ENCODE peak calls at places on chromosomes 12 and 14, in eight cellular contexts. U is choroid plexus epithelial cell, B is AG04450, T is endothelial cell, W is A549, A is cardiac muscle cell, J is lower leg skin, H is uterus. D is an unnamed sample.

GRCh38 chr14:85443001-85443400 is 86.9 kb upstream of the FLRT2 start:
- DNase-seq in B (no peak), T (no peak), W (no peak), U (no peak), J (no peak), A (peak), H (no peak), D (no peak)

GRCh38 chr14:22152161-22152870 is 436.7 kb downstream of the DAD1 start:
- DNase-seq in T (no peak), A (no peak), J (no peak), U (no peak), B (no peak), H (no peak), W (no peak), D (no peak)

GRCh38 chr14:61475316-61475715 is 153.9 kb downstream of the PRKCH start:
- DNase-seq in U (peak), A (peak), B (peak), W (peak), J (no peak), H (no peak), T (no peak), D (no peak)

GRCh38 chr12:30692470-30692869 is 3.2 kb downstream of the IPO8 start:
- DNase-seq in U (peak), A (peak), W (no peak), T (no peak), J (no peak), H (no peak), B (no peak), D (no peak)

GRCh38 chr14:88411039-88411438 is 25.6 kb downstream of the SPATA7 start:
- DNase-seq in J (no peak), H (no peak), B (no peak), A (no peak), T (no peak), W (no peak), U (no peak), D (no peak)

GRCh38 chr12:3172124-3173007 is 95.2 kb downstream of the TSPAN9 start:
- DNase-seq in T (no peak), W (no peak), A (no peak), B (no peak), H (no peak), U (no peak), J (no peak), D (no peak)

GRCh38 chr12:122067966-122068365 is 10.6 kb upstream of the MLXIP start:
- DNase-seq in A (peak), H (no peak), J (no peak), T (no peak), U (peak), B (no peak), W (no peak), D (no peak)

GRCh38 chr12:65879878-65880277 is 55.6 kb downstream of the HMGA2 start:
- DNase-seq in J (no peak), B (peak), H (no peak), U (peak), A (peak), W (no peak), T (no peak), D (no peak)

GRCh38 chr12:116319316-116319715 is 41.8 kb upstream of the MED13L start:
- DNase-seq in J (no peak), A (peak), W (no peak), H (no peak), U (peak), T (no peak), B (no peak), D (no peak)

GRCh38 chr12:33427071-33427470 is 12.5 kb downstream of the SYT10 start:
- DNase-seq in W (no peak), A (no peak), U (no peak), J (no peak), H (no peak), B (no peak), T (no peak), D (no peak)

GRCh38 chr12:28998662-28999120 is 150.4 kb upstream of the FAR2 start:
- DNase-seq in W (peak), J (no peak), U (peak), T (peak), A (peak), B (peak), H (no peak), D (no peak)

GRCh38 chr14:104590240-104590965 is 10.8 kb downstream of the C14orf180 start:
- DNase-seq in J (no peak), H (no peak), A (no peak), W (no peak), B (no peak), T (no peak), U (peak), D (no peak)

GRCh38 chr14:76870146-76870545 is 43.9 kb downstream of the LRRC74A start:
- DNase-seq in A (no peak), T (peak), W (peak), U (no peak), B (no peak), H (no peak), J (no peak), D (no peak)
- TF ChIP-seq CTCF in A (no peak), T (peak), W (peak), U (peak), B (peak), H (no peak), J (no peak), D (no peak)

GRCh38 chr12:84694111-84694510 is 218.5 kb downstream of the SLC6A15 start:
- DNase-seq in W (no peak), H (no peak), A (no peak), B (no peak), U (no peak), J (no peak), T (no peak), D (no peak)

GRCh38 chr12:84689638-84690037 is 223.0 kb downstream of the SLC6A15 start:
- DNase-seq in U (no peak), J (no peak), B (no peak), H (no peak), A (no peak), W (no peak), T (no peak), D (no peak)
- TF ChIP-seq CTCF in U (no peak), J (no peak), B (no peak), H (no peak), A (no peak), W (no peak), T (no peak), D (no peak)

DNA sequence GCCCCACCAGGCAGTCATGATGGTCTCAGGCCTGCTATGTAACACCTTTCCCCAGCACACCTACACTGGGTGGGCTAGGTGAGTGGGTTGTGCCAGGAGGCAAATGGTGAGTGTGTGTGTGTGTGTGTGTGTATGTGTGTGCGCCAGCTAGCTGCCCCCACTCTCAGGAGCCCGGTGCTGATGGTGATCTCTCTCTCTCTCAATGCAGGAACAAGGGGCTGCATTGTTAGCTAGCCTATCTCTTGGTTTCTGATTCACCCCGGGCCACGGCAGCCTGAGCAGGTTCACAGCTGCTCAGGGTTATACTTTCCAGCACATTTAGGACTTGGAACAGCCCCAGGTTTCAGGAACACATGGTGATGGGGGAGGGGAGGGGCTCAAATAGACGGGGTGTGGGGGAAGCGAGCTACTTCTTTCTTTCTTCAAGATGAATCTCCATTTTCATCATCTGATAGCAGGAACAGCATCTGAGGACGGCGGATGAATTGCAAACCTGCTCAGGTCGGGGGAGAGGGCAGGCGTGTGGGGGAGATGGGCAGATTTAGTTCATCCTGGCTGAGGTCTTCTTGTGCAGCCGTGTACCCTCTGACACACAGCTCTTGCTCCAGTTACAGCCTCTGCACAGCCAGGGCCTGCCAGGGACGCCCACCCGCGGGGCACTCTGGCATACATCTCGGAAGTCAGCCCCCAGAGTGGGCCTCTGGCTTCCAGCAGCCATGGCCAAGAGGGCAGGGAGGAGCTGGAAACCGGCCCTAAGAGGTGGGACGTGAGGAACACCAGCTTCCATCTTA is 137.7 kb downstream of the ZFP36L1 start:
- DNase-seq in H (peak), A (peak), B (no peak), J (peak), T (no peak), U (no peak), W (no peak), D (no peak)
- TF ChIP-seq CTCF in H (no peak), A (no peak), B (no peak), J (no peak), T (no peak), U (no peak), W (no peak), D (no peak)

GRCh38 chr14:95045836-95046430 is 111.4 kb downstream of the DICER1 start:
- DNase-seq in B (no peak), J (peak), T (no peak), A (no peak), H (peak), U (no peak), W (no peak), D (peak)

GRCh38 chr14:95043314-95043713 is 114.0 kb downstream of the DICER1 start:
- DNase-seq in T (no peak), A (no peak), H (peak), U (no peak), B (no peak), W (no peak), J (peak), D (no peak)

GRCh38 chr14:95044463-95045254 is 112.7 kb downstream of the DICER1 start:
- DNase-seq in B (no peak), H (peak), A (no peak), T (no peak), W (no peak), U (no peak), J (peak), D (no peak)

GRCh38 chr14:95045255-95045701 is 112.1 kb downstream of the DICER1 start:
- DNase-seq in H (peak), T (no peak), J (peak), U (no peak), W (no peak), B (no peak), A (no peak), D (no peak)

GRCh38 chr14:95043732-95044462 is 113.4 kb downstream of the DICER1 start:
- DNase-seq in J (peak), H (peak), W (no peak), A (no peak), T (no peak), B (no peak), U (no peak), D (no peak)
- TF ChIP-seq CTCF in J (no peak), H (no peak), W (no peak), A (no peak), T (no peak), B (no peak), U (no peak), D (no peak)

GRCh38 chr12:52166672-52167071 is 25.1 kb downstream of the KRT80 start:
- DNase-seq in B (no peak), W (no peak), J (no peak), U (no peak), T (no peak), A (no peak), H (no peak), D (no peak)
- TF ChIP-seq CTCF in B (no peak), W (no peak), J (no peak), U (no peak), T (no peak), A (no peak), H (no peak), D (no peak)

GRCh38 chr14:106686533-106686932 is 1160.2 kb downstream of the TMEM121 start:
- DNase-seq in A (no peak), B (no peak), T (no peak), U (no peak), H (no peak), W (no peak), J (no peak), D (no peak)

GRCh38 chr14:106694638-106695393 is 1168.4 kb downstream of the TMEM121 start:
- DNase-seq in A (no peak), W (no peak), J (no peak), H (no peak), U (no peak), B (no peak), T (no peak), D (no peak)

GRCh38 chr14:106690333-106690891 is 1164.0 kb downstream of the TMEM121 start:
- DNase-seq in U (no peak), T (no peak), B (no peak), W (no peak), A (no peak), J (no peak), H (no peak), D (no peak)

GRCh38 chr14:106691601-106692291 is 1165.4 kb downstream of the TMEM121 start:
- DNase-seq in J (no peak), H (no peak), U (no peak), B (no peak), T (no peak), A (no peak), W (no peak), D (no peak)
- TF ChIP-seq CTCF in J (no peak), H (no peak), U (peak), B (no peak), T (peak), A (no peak), W (no peak), D (no peak)

GRCh38 chr14:94142836-94143235 is 13.4 kb upstream of the IFI27L2 start:
- DNase-seq in A (no peak), J (no peak), B (no peak), W (no peak), U (no peak), H (no peak), T (no peak), D (no peak)

GRCh38 chr14:94144765-94145164 is 15.4 kb upstream of the IFI27L2 start:
- DNase-seq in J (peak), B (no peak), U (peak), H (no peak), A (no peak), W (no peak), T (no peak), D (no peak)

GRCh38 chr14:94142247-94142646 is 12.8 kb upstream of the IFI27L2 start:
- DNase-seq in T (no peak), U (no peak), H (no peak), W (no peak), J (peak), A (no peak), B (no peak), D (no peak)

GRCh38 chr14:94143711-94144110 is 14.3 kb upstream of the IFI27L2 start:
- DNase-seq in T (no peak), J (peak), B (no peak), A (no peak), H (no peak), U (no peak), W (no peak), D (no peak)

GRCh38 chr14:94143239-94143638 is 13.8 kb upstream of the IFI27L2 start:
- DNase-seq in U (peak), W (no peak), B (no peak), J (peak), A (no peak), H (no peak), T (peak), D (no peak)
- TF ChIP-seq CTCF in U (peak), W (no peak), B (peak), J (no peak), A (peak), H (no peak), T (peak), D (no peak)

DNA sequence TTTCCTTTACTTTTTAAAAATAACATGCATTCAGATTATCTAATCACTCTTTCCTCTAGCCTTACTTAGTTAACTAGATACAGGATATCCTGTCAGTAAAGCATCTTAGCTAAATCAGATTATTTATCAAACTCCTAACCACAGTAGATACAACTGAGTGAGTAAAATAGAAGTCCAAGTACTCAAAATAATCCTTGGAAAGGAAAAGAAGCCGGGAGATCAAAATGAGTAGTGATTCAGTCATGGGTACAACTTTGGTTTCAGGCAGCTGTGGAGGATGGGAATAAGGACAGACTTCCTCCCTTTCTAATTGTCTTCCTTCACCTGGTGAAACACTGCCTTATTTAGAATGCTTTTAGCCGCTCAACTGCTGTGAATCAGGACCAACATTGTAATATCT is 29.4 kb downstream of the GNG2 start:
- DNase-seq in H (no peak), B (no peak), J (no peak), T (no peak), W (no peak), U (peak), A (no peak), D (no peak)
- TF ChIP-seq CTCF in H (no peak), B (no peak), J (no peak), T (no peak), W (no peak), U (no peak), A (no peak), D (no peak)

DNA sequence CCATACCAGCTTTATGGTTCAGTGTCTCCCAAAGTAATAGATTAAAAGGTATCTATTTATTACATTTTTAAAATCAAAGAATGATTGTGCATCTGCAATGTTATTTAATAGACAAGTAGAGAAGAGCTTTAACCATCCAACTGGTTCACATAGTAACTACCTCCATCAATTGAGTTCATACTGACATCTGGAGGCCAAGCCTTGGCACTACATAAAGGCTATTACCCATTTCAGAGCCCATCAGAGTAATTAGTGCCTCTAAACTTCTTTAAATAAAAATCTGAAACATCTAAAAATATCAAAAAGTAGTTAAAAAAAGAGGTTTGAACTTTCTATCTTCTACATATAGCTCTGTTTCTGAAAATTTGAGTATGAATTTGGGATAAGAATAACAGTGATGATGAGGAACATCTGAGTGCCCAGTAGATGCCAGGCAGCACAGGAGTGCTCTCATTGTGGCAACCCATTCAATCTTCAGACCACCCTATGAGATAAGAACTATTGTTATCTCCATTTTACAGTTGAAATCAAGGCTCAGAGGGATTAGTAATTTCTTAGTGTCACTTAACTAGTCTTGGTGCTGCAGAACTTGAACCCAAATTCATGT is 132.9 kb upstream of the DAAM1 start:
- DNase-seq in B (peak), A (peak), H (no peak), T (no peak), J (no peak), U (peak), W (peak), D (no peak)
- TF ChIP-seq CTCF in B (peak), A (peak), H (peak), T (peak), J (no peak), U (peak), W (peak), D (peak)